ENCODE peak calls at places on chromosomes 5 and 9, in four cellular contexts. M is breast epithelium, S is H54, B is GM12891. K is an unnamed sample.

GRCh38 chr5:112923148-112923917 is 1.3 kb upstream of the REEP5 start:
- DNase-seq in B (no peak), M (no peak), S (no peak), K (no peak)

GRCh38 chr9:117414906-117415583 is at the start of gene ASTN2:
- DNase-seq in S (no peak), M (no peak), B (peak), K (peak)

GRCh38 chr9:7149258-7149657 is 391.5 kb downstream of the KDM4C start:
- DNase-seq in M (no peak), B (no peak), S (no peak), K (no peak)

GRCh38 chr5:127316013-127316412 is 25.4 kb downstream of the MEGF10 start:
- DNase-seq in M (no peak), S (no peak), B (no peak), K (no peak)

GRCh38 chr5:54234304-54234938 is 76.0 kb downstream of the ARL15 start:
- DNase-seq in M (no peak), S (no peak), B (no peak), K (no peak)

GRCh38 chr9:8733096-8733954 is 933.7 kb upstream of the DMAC1 start:
- DNase-seq in B (no peak), M (no peak), S (no peak), K (peak)

GRCh38 chr9:100445161-100445902 is 18.4 kb downstream of the MSANTD3 start:
- DNase-seq in B (no peak), M (no peak), S (no peak), K (no peak)

GRCh38 chr5:113487411-113487778 is 858 bp downstream of the MCC start:
- DNase-seq in S (no peak), M (no peak), B (peak), K (peak)

GRCh38 chr5:68225188-68225910 is 9.8 kb downstream of the PIK3R1 start:
- DNase-seq in M (peak), B (no peak), S (peak), K (peak)

GRCh38 chr9:122923947-122924346 is 7.4 kb downstream of the ZBTB26 start:
- DNase-seq in S (no peak), B (no peak), M (no peak), K (no peak)

GRCh38 chr9:90142580-90142979 is 500.0 kb downstream of the DIRAS2 start:
- DNase-seq in S (no peak), M (no peak), B (no peak), K (peak)

GRCh38 chr9:125189011-125189360 is 617 bp downstream of the PPP6C start:
- DNase-seq in B (no peak), S (peak), M (peak), K (peak)

GRCh38 chr9:125190371-125190801 is 783 bp upstream of the PPP6C start:
- DNase-seq in M (no peak), S (no peak), B (no peak), K (no peak)

GRCh38 chr9:125189361-125190289 is at the start of gene PPP6C:
- DNase-seq in M (peak), B (peak), S (peak), K (peak)
- TF ChIP-seq POLR2A in M (peak), B (peak), S (peak), K (peak)

GRCh38 chr5:148826082-148826971 is at the start of gene ADRB2:
- DNase-seq in M (peak), S (peak), B (peak), K (peak)
- TF ChIP-seq POLR2A in M (peak), S (peak), B (no peak), K (peak)

GRCh38 chr5:15499528-15500325 is at the start of gene FBXL7:
- DNase-seq in M (no peak), S (peak), B (peak), K (peak)
- TF ChIP-seq POLR2A in M (no peak), S (peak), B (no peak), K (peak)

GRCh38 chr9:113598451-113598850 is 134.9 kb downstream of the RGS3 start:
- DNase-seq in S (no peak), M (no peak), B (no peak), K (no peak)

GRCh38 chr9:113598883-113599282 is 135.4 kb downstream of the RGS3 start:
- DNase-seq in S (no peak), M (no peak), B (no peak), K (no peak)

GRCh38 chr9:113600477-113600851 is 136.9 kb downstream of the RGS3 start:
- DNase-seq in M (no peak), S (no peak), B (no peak), K (no peak)

GRCh38 chr9:113600871-113601545 is 137.5 kb downstream of the RGS3 start:
- DNase-seq in S (no peak), M (no peak), B (no peak), K (no peak)

GRCh38 chr9:113599647-113600476 is 136.3 kb downstream of the RGS3 start:
- DNase-seq in B (no peak), M (no peak), S (no peak), K (no peak)
- TF ChIP-seq POLR2A in B (no peak), M (no peak), S (no peak), K (no peak)

DNA sequence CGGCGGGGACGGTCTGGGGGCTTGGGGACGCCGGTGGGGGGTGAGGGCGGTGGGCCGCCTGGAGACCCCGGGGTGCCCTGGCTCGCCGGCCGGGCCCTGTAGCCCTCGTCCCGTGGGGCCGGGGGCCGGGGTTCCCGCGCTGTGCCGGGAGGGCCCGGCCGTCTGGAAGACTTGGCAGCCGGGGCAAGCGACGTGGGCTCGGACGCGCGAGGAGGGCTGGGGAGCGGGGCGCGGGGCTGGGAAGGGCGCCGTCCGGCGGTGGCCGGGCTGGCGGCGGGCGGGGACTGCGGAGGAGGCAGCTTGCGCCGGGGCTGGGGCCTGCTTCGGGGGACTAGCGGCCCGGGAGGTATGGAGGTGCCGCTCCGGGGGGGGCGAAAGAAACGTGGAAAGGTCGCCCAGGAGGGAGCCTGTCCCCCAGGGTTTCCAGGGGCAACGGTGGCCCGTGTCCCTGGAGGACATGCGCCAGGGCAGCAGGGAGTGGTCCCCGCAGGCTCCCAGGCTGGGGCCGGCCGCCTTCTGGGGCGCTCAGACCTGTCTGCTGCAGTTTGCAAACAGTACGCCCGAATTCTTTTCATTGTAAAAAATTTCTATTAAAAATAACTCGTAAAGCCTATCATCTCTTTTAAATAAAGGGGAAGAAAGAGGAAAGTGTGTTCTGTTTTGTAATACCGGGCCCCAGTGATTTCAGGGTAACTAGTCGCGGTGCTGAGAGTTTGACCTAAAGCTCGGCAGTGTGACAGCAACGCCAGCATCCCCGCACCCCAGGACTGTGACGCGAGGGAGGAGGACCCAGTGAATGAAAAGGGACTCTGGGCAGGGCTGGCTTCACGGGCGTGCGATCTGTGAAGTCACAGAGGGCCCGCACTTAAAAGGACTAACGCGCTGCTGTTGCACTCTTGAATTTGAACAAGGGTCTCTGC is 752 bp upstream of the ANKH start:
- DNase-seq in B (no peak), M (peak), S (peak), K (peak)
- TF ChIP-seq POLR2A in B (no peak), M (no peak), S (peak), K (no peak)

DNA sequence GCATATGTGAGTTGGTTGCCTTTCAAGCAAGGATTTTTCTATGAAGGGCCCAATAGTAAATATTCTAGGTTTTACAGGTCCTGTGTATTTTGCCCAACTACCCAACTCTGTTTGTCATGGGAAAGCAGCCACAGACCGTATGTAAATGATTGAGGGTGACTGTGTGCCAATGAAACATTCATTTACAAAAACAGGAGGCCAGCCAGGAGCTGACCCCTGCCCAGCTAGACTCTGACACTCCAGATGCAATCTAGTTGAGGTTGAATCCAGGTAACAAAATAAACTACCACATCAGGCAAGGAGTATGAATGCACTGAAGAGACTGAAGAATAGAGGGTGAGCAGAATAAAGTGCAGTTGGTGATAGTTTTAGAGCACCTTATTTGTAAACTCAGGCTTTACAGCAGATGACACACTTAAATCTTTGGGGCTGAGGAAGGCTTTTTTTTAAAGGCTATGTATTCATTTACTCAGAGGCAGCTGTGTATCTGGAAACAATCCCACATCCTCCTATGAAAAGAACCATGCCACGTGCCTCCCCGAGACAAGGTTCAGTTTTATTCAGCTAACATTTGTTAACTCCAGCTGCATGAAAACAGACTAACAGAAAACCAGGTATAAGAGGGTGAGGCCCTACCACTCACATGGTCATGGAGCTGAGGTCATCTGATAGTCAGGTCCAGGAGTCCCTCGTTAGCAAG is 60.7 kb downstream of the SLC1A1 start:
- DNase-seq in M (no peak), B (no peak), S (no peak), K (no peak)
- TF ChIP-seq POLR2A in M (no peak), B (no peak), S (no peak), K (no peak)

GRCh38 chr5:122154910-122155309 is 25.6 kb downstream of the ZNF474 start:
- DNase-seq in M (no peak), S (no peak), B (no peak), K (no peak)
- TF ChIP-seq POLR2A in M (no peak), S (no peak), B (no peak), K (no peak)

GRCh38 chr5:59791602-59792001 is 101.9 kb downstream of the PDE4D start:
- DNase-seq in S (no peak), M (no peak), B (no peak), K (no peak)

GRCh38 chr5:59789197-59789596 is 104.3 kb downstream of the PDE4D start:
- DNase-seq in M (no peak), B (no peak), S (no peak), K (no peak)

GRCh38 chr5:59789894-59790293 is 103.6 kb downstream of the PDE4D start:
- DNase-seq in S (no peak), M (no peak), B (no peak), K (no peak)

GRCh38 chr5:59791131-59791485 is 102.4 kb downstream of the PDE4D start:
- DNase-seq in M (no peak), S (no peak), B (no peak), K (no peak)

DNA sequence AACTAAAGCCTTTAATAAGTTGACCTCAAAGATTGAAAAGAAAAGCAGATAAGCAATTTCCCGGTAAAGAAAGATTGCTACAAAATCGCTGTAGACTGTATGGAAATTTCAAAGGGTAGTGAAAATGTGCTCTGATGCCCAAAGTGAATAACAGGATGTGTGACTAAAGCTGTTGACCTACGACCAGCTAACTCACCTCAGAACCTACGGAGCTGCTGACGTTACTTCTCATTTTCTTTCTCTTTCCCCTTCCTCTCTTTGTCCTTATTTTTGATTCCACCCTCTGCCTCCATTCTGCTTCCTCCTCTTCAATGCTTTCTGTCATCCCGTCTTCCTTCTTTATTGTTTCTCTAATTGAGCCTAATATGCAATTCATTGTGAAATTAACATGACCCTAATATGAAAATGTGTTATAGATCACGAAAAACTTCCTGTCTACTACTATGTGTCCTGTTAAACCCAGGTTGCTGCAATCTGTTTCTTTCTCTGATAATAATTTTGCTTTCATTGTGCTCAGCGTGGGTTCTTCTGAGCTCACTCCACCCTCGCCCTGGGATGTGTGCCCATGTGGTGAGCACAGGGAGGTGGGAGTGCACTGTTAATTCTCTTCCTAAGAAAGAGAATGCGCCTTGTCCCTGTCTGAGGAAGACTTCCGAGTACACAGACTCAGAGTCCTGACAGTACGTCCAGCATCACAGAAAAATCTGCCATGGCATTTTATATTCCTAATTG is 103.0 kb downstream of the PDE4D start:
- DNase-seq in S (no peak), B (no peak), M (no peak), K (no peak)
- TF ChIP-seq POLR2A in S (no peak), B (no peak), M (no peak), K (no peak)

GRCh38 chr9:127796225-127796813 is 6.4 kb upstream of the FPGS start:
- DNase-seq in M (no peak), B (no peak), S (no peak), K (peak)

GRCh38 chr9:127792417-127793031 is 6.7 kb downstream of the CDK9 start:
- DNase-seq in S (no peak), B (no peak), M (no peak), K (no peak)

GRCh38 chr9:127796899-127797370 is 5.7 kb upstream of the FPGS start:
- DNase-seq in M (no peak), S (no peak), B (no peak), K (no peak)

GRCh38 chr9:127793093-127793708 is 7.4 kb downstream of the CDK9 start:
- DNase-seq in S (no peak), B (no peak), M (no peak), K (no peak)

GRCh38 chr9:127794001-127794791 is 8.4 kb downstream of the CDK9 start:
- DNase-seq in B (no peak), S (no peak), M (no peak), K (peak)
- TF ChIP-seq POLR2A in B (peak), S (no peak), M (no peak), K (no peak)

K was measured in adrenal gland.